ENCODE peak calls at places on chromosome 22, in eight cellular contexts. R is tibial artery; Y is stimulated activated CD4-positive, alpha-beta T cell treated with anti-CD3 and anti-CD28 coated beads, TNF-alpha, amount 100 ng/mL, for 1 hour; H is GM10248; K is EL; E is mucosa of gallbladder; G is ACHN; Q is IMR-90. N is an unnamed sample.

GRCh38 chr22:38949889-38950405 is 7.5 kb upstream of the APOBEC3A start:
- DNase-seq in R (peak), Y (no peak), H (no peak), K (no peak), E (peak), G (no peak), Q (no peak), N (no peak)

GRCh38 chr22:27866136-27867091 is 52.6 kb downstream of the PITPNB start:
- DNase-seq in R (peak), Y (no peak), H (no peak), K (peak), E (peak), G (no peak), Q (peak), N (peak)

GRCh38 chr22:46830001-46830715 is 67.7 kb downstream of the TBC1D22A start:
- DNase-seq in R (peak), Y (no peak), H (no peak), K (peak), E (peak), G (peak), Q (peak), N (peak)

GRCh38 chr22:23102002-23102655 is 31.8 kb downstream of the GNAZ start:
- DNase-seq in R (no peak), Y (no peak), H (no peak), K (no peak), E (no peak), G (no peak), Q (no peak), N (no peak)

GRCh38 chr22:31148953-31149627 is 8.8 kb upstream of the PLA2G3 start:
- DNase-seq in R (peak), Y (no peak), H (peak), K (peak), E (peak), G (peak), Q (peak), N (peak)

GRCh38 chr22:49243335-49243734 is 584.3 kb downstream of the BRD1 start:
- DNase-seq in R (no peak), Y (no peak), H (no peak), K (no peak), E (no peak), G (no peak), Q (no peak), N (no peak)

GRCh38 chr22:42066937-42067336 is 3.7 kb downstream of the NAGA start:
- DNase-seq in R (no peak), Y (no peak), H (no peak), K (no peak), E (no peak), G (no peak), Q (no peak), N (no peak)

GRCh38 chr22:22591348-22592299 is 32.6 kb upstream of the PRAME start:
- DNase-seq in R (no peak), Y (no peak), H (no peak), K (no peak), E (no peak), G (no peak), Q (peak), N (no peak)

GRCh38 chr22:37604074-37604473 is 4.6 kb upstream of the GGA1 start:
- DNase-seq in R (no peak), Y (no peak), H (no peak), K (no peak), E (no peak), G (no peak), Q (no peak), N (no peak)

GRCh38 chr22:19213496-19214473 is 35.2 kb upstream of the SLC25A1 start:
- DNase-seq in R (no peak), Y (no peak), H (no peak), K (no peak), E (no peak), G (no peak), Q (peak), N (no peak)

GRCh38 chr22:42283288-42284229 is 13.1 kb upstream of the TCF20 start:
- DNase-seq in R (no peak), Y (no peak), H (no peak), K (peak), E (no peak), G (no peak), Q (no peak), N (no peak)

GRCh38 chr22:37156686-37157435 is 7.1 kb upstream of the IL2RB start:
- DNase-seq in R (no peak), Y (no peak), H (no peak), K (no peak), E (no peak), G (no peak), Q (no peak), N (no peak)

GRCh38 chr22:20187777-20188566 is 37.1 kb upstream of the CCDC188 start:
- DNase-seq in R (no peak), Y (no peak), H (no peak), K (no peak), E (no peak), G (no peak), Q (no peak), N (no peak)

GRCh38 chr22:28430656-28431055 is 249.0 kb downstream of the TTC28 start:
- DNase-seq in R (no peak), Y (no peak), H (no peak), K (no peak), E (no peak), G (no peak), Q (no peak), N (no peak)

GRCh38 chr22:23233084-23233501 is 52.8 kb downstream of the BCR start:
- DNase-seq in R (no peak), Y (no peak), H (no peak), K (peak), E (peak), G (no peak), Q (no peak), N (peak)

GRCh38 chr22:31233001-31233400 is 20.9 kb downstream of the LIMK2 start:
- DNase-seq in R (no peak), Y (no peak), H (no peak), K (no peak), E (no peak), G (peak), Q (no peak), N (no peak)

GRCh38 chr22:49107961-49108530 is 719.6 kb downstream of the BRD1 start:
- DNase-seq in R (no peak), Y (no peak), H (no peak), K (no peak), E (no peak), G (no peak), Q (no peak), N (no peak)

GRCh38 chr22:25025586-25025985 is 73.1 kb downstream of the KIAA1671 start:
- DNase-seq in R (no peak), Y (no peak), H (no peak), K (no peak), E (no peak), G (no peak), Q (no peak), N (no peak)

GRCh38 chr22:27662359-27663030 is 139.1 kb downstream of the MN1 start:
- DNase-seq in R (peak), Y (no peak), H (no peak), K (no peak), E (peak), G (no peak), Q (no peak), N (no peak)

GRCh38 chr22:37731804-37732471 is 35.1 kb downstream of the TRIOBP start:
- DNase-seq in R (no peak), Y (no peak), H (peak), K (no peak), E (peak), G (peak), Q (no peak), N (no peak)

GRCh38 chr22:26681395-26681821 is 24.0 kb downstream of the MIAT start:
- DNase-seq in R (peak), Y (no peak), H (no peak), K (peak), E (no peak), G (peak), Q (peak), N (peak)

GRCh38 chr22:36086170-36086490 is 57.5 kb upstream of the RBFOX2 start:
- DNase-seq in R (no peak), Y (no peak), H (no peak), K (peak), E (no peak), G (no peak), Q (no peak), N (no peak)

GRCh38 chr22:44648821-44649566 is 53.0 kb upstream of the PRR5 start:
- DNase-seq in R (peak), Y (no peak), H (no peak), K (peak), E (peak), G (no peak), Q (peak), N (peak)

GRCh38 chr22:27408068-27408467 is 393.5 kb downstream of the MN1 start:
- DNase-seq in R (no peak), Y (no peak), H (no peak), K (no peak), E (no peak), G (no peak), Q (no peak), N (no peak)